ENCODE peak calls at places on chromosomes 6 and 20, in four cellular contexts. G is NCI-H1436 treated with DMSO at 0.1 percent for 48 hours, A is kidney tubule cell, U is occipital lobe. V is an unnamed sample.

GRCh38 chr6:112663705-112664104 is 316.6 kb downstream of the RFPL4B start:
- DNase-seq in G (no peak), A (no peak), U (no peak), V (no peak)

GRCh38 chr6:22471369-22471690 is 98.0 kb upstream of the HDGFL1 start:
- DNase-seq in G (no peak), A (no peak), U (no peak), V (no peak)

GRCh38 chr6:96899019-96899418 is 1.3 kb upstream of the NDUFAF4 start:
- DNase-seq in G (peak), A (peak), U (no peak), V (peak)

GRCh38 chr20:43271980-43272379 is 82.3 kb upstream of the PTPRT start:
- DNase-seq in G (no peak), A (no peak), U (no peak), V (no peak)

GRCh38 chr6:134041093-134041492 is 11.3 kb downstream of the SLC2A12 start:
- DNase-seq in G (no peak), A (peak), U (no peak), V (peak)

GRCh38 chr20:17617212-17617867 is 47.5 kb downstream of the DSTN start:
- DNase-seq in G (no peak), A (peak), U (peak), V (peak)

GRCh38 chr6:105745464-105746129 is 340.5 kb upstream of the PRDM1 start:
- DNase-seq in G (no peak), A (no peak), U (no peak), V (no peak)

GRCh38 chr6:42471116-42471515 is 19.4 kb upstream of the TRERF1 start:
- DNase-seq in G (no peak), A (no peak), U (no peak), V (no peak)

GRCh38 chr6:24864345-24864744 is 65.6 kb upstream of the ARMH2 start:
- DNase-seq in G (no peak), A (no peak), U (no peak), V (no peak)